ENCODE peak calls at places on chromosomes 3 and 15, in five cellular contexts. C is cardiac fibroblast, M is GM10248, Z is mammary epithelial cell, S is OCI-LY7. K is an unnamed sample.

GRCh38 chr3:31364711-31365110 is 168.0 kb upstream of the STT3B start:
- DNase-seq in C (peak; percentile 88), M (no peak), Z (peak; percentile 40), S (no peak), K (no peak)

GRCh38 chr3:171831936-171832335 is 11.2 kb upstream of the TMEM212 start:
- DNase-seq in C (peak; percentile 58), M (no peak), Z (no peak), S (no peak), K (no peak)

GRCh38 chr3:141050576-141050912 is 603 bp upstream of the SPSB4 start:
- DNase-seq in C (no peak), M (no peak), Z (no peak), S (no peak), K (no peak)

GRCh38 chr15:66943456-66944095 is 121.8 kb upstream of the SMAD3 start:
- DNase-seq in C (no peak), M (no peak), Z (no peak), S (peak; percentile 93), K (no peak)

GRCh38 chr3:5187920-5188418 is 462 bp downstream of the EDEM1 start:
- DNase-seq in C (peak; percentile 37), M (peak; percentile 34), Z (peak; percentile 35), S (no peak), K (peak; percentile 12)

GRCh38 chr3:87127286-87127685 is 99.8 kb upstream of the CHMP2B start:
- DNase-seq in C (no peak), M (no peak), Z (no peak), S (no peak), K (no peak)

GRCh38 chr15:31390777-31391486 is 64.3 kb downstream of the KLF13 start:
- DNase-seq in C (no peak), M (peak; percentile 7), Z (no peak), S (no peak), K (no peak)

GRCh38 chr15:65902373-65902772 is 33.1 kb downstream of the RAB11A start:
- DNase-seq in C (peak; percentile 61), M (peak; percentile 69), Z (peak; percentile 92), S (peak; percentile 78), K (peak; percentile 96)

GRCh38 chr3:42501321-42501680 is 1.1 kb upstream of the VIPR1 start:
- DNase-seq in C (no peak), M (no peak), Z (no peak), S (no peak), K (no peak)

GRCh38 chr3:25424238-25425013 is 3.6 kb upstream of the RARB start:
- DNase-seq in C (no peak), M (no peak), Z (peak; percentile 88), S (no peak), K (peak; percentile 65)

GRCh38 chr3:65481085-65481484 is 557.6 kb downstream of the MAGI1 start:
- DNase-seq in C (no peak), M (no peak), Z (no peak), S (no peak), K (no peak)

GRCh38 chr3:107670991-107671390 is 148.2 kb downstream of the BBX start:
- DNase-seq in C (no peak), M (no peak), Z (no peak), S (no peak), K (no peak)

GRCh38 chr3:101850327-101851048 is 1.2 kb downstream of the NFKBIZ start:
- DNase-seq in C (peak; percentile 86), M (no peak), Z (peak; percentile 49), S (peak; percentile 69), K (no peak)

GRCh38 chr3:138051946-138052802 is 42.2 kb downstream of the CLDN18 start:
- DNase-seq in C (peak; percentile 71), M (peak; percentile 42), Z (peak; percentile 32), S (peak; percentile 26), K (peak; percentile 44)

GRCh38 chr15:52097176-52097575 is 15.4 kb downstream of the BCL2L10 start:
- DNase-seq in C (peak; percentile 31), M (no peak), Z (no peak), S (no peak), K (no peak)

GRCh38 chr3:108713801-108714200 is 43.4 kb downstream of the RETNLB start:
- DNase-seq in C (no peak), M (no peak), Z (no peak), S (no peak), K (no peak)

GRCh38 chr3:53151465-53151864 is 9.5 kb upstream of the PRKCD start:
- DNase-seq in C (no peak), M (no peak), Z (no peak), S (no peak), K (no peak)

GRCh38 chr3:148848410-148848809 is 16.7 kb upstream of the CPA3 start:
- DNase-seq in C (no peak), M (no peak), Z (no peak), S (no peak), K (no peak)

GRCh38 chr3:132641837-132642538 is 17.6 kb downstream of the ACAD11 start:
- DNase-seq in C (peak; percentile 78), M (peak; percentile 56), Z (no peak), S (peak; percentile 53), K (peak; percentile 69)

GRCh38 chr3:183539821-183540220 is 15.7 kb downstream of the KLHL6 start:
- DNase-seq in C (peak; percentile 40), M (no peak), Z (peak; percentile 94), S (no peak), K (no peak)

GRCh38 chr15:96330450-96331140 is at the start of gene NR2F2:
- DNase-seq in C (peak; percentile 99), M (peak; percentile 73), Z (peak; percentile 96), S (no peak), K (peak; percentile 91)

GRCh38 chr15:38297623-38298388 is 45.2 kb downstream of the SPRED1 start:
- DNase-seq in C (peak; percentile 55), M (no peak), Z (no peak), S (no peak), K (no peak)

GRCh38 chr3:130341388-130341787 is 4.1 kb upstream of the COL6A5 start:
- DNase-seq in C (peak; percentile 5), M (no peak), Z (peak; percentile 25), S (no peak), K (no peak)

GRCh38 chr15:88989578-88989977 is 76.4 kb upstream of the MFGE8 start:
- DNase-seq in C (peak; percentile 61), M (no peak), Z (no peak), S (no peak), K (no peak)

GRCh38 chr3:50448752-50449539 is 54.5 kb downstream of the CACNA2D2 start:
- DNase-seq in C (no peak), M (no peak), Z (no peak), S (no peak), K (no peak)

GRCh38 chr15:70053006-70053702 is 44.6 kb downstream of the TLE3 start:
- DNase-seq in C (no peak), M (no peak), Z (no peak), S (no peak), K (no peak)

GRCh38 chr3:123295171-123295900 is 93.6 kb downstream of the SEC22A start:
- DNase-seq in C (no peak), M (no peak), Z (no peak), S (no peak), K (no peak)

GRCh38 chr15:49435201-49435600 is 12.2 kb downstream of the FGF7 start:
- DNase-seq in C (peak; percentile 46), M (no peak), Z (no peak), S (no peak), K (no peak)

GRCh38 chr3:71726106-71726505 is 904 bp upstream of the EIF4E3 start:
- DNase-seq in C (no peak), M (no peak), Z (no peak), S (no peak), K (no peak)

GRCh38 chr3:134367412-134367811 is 6.8 kb downstream of the AMOTL2 start:
- DNase-seq in C (no peak), M (no peak), Z (no peak), S (no peak), K (no peak)

GRCh38 chr3:138824114-138824506 is 10.6 kb downstream of the PIK3CB start:
- DNase-seq in C (no peak), M (no peak), Z (no peak), S (no peak), K (no peak)

GRCh38 chr3:141045008-141045641 is 6.0 kb upstream of the SPSB4 start:
- DNase-seq in C (no peak), M (no peak), Z (no peak), S (no peak), K (no peak)

GRCh38 chr3:117193390-117193789 is 483.8 kb downstream of the TUSC7 start:
- DNase-seq in C (peak; percentile 10), M (no peak), Z (no peak), S (no peak), K (no peak)
- TF ChIP-seq CTCF in C (peak; percentile 28), M (no peak), Z (no peak), S (peak; percentile 32), K (no peak)

DNA sequence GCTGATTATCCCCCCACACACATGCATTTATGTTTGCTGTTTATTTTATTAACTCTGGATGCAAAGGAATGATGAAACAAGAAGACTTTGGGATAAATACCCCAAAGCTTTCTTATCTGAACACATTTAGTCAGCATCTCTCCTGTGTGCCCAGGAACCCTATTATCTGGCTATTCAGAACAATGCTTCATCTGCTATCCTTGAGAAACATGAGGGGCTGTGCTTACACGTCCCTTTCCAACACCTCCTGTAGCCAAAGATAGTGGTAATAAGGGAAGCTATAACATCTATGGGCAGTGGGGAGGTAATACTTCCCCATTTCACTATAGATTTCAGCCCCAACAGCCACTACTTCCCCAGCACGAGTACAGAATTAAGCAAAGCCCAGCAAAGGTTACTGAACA is 94.7 kb downstream of the SSR3 start:
- DNase-seq in C (no peak), M (no peak), Z (no peak), S (no peak), K (no peak)
- TF ChIP-seq CTCF in C (no peak), M (no peak), Z (no peak), S (no peak), K (no peak)

GRCh38 chr3:37926611-37927010 is 64.0 kb upstream of the VILL start:
- DNase-seq in C (no peak), M (no peak), Z (no peak), S (no peak), K (no peak)
- TF ChIP-seq CTCF in C (no peak), M (no peak), Z (no peak), S (no peak), K (no peak)

GRCh38 chr15:48253186-48253585 is 47.1 kb downstream of the SLC12A1 start:
- DNase-seq in C (no peak), M (no peak), Z (no peak), S (no peak), K (no peak)

GRCh38 chr15:48244923-48245322 is 38.8 kb downstream of the SLC12A1 start:
- DNase-seq in C (peak; percentile 65), M (no peak), Z (peak; percentile 44), S (no peak), K (peak; percentile 38)

GRCh38 chr15:48250640-48251076 is 44.6 kb downstream of the SLC12A1 start:
- DNase-seq in C (peak; percentile 89), M (peak; percentile 52), Z (peak; percentile 67), S (peak; percentile 66), K (peak; percentile 54)
- TF ChIP-seq CTCF in C (peak; percentile 72), M (peak; percentile 58), Z (peak; percentile 62), S (peak; percentile 82), K (peak; percentile 83)

DNA sequence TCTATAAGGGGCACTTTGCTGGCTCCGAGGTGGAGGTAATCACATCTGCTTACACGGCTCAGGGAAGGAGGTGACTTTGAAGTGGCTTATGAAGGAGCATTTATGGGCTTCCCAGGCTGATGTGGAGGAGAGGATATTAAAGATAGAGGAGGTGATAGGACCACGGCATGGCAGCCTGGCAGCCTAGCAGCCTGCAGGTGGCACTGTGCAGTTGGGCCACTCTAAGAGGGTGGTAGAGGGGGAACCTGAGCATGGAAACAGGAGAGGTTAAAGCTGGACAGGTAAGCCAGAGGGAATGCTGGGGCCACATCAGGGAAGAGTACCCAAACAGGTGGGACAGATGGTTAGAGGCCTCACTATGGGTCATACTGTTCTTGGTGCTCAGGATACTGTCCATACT is 375.0 kb downstream of the WDR72 start:
- DNase-seq in C (no peak), M (no peak), Z (no peak), S (no peak), K (no peak)
- TF ChIP-seq CTCF in C (no peak), M (no peak), Z (no peak), S (peak; percentile 67), K (no peak)

K was measured in RWPE1.